ENCODE peak calls at places on chromosome 22, in six cellular contexts. J is IMR-90, F is mesendoderm, G is neuronal stem cell, L is H9, Q is trophoblast cell. U is an unnamed sample.
A peak's percentile ranks its signal among the peaks of the same experiment; 100 is the strongest.

GRCh38 chr22:49278357-49278756 is 549.3 kb downstream of the BRD1 start:
- DNase-seq in J (no peak), F (no peak), G (no peak), L (no peak), Q (no peak), U (no peak)

GRCh38 chr22:34108168-34108567 is 187.9 kb upstream of the LARGE1 start:
- DNase-seq in J (no peak), F (no peak), G (no peak), L (no peak), Q (no peak), U (no peak)

GRCh38 chr22:23007823-23008222 is 62.5 kb upstream of the GNAZ start:
- DNase-seq in J (no peak), F (no peak), G (no peak), L (no peak), Q (no peak), U (no peak)

GRCh38 chr22:22851969-22852368 is 35.6 kb upstream of the IGLL5 start:
- DNase-seq in J (no peak), F (no peak), G (no peak), L (no peak), Q (no peak), U (no peak)

GRCh38 chr22:48941903-48942625 is 885.6 kb downstream of the BRD1 start:
- DNase-seq in J (no peak), F (no peak), G (no peak), L (peak; percentile 16), Q (no peak), U (no peak)

GRCh38 chr22:25382762-25383161 is 163.3 kb downstream of the CRYBB2 start:
- DNase-seq in J (no peak), F (no peak), G (no peak), L (no peak), Q (no peak), U (no peak)

GRCh38 chr22:42697542-42698013 is 23.1 kb downstream of the A4GALT start:
- DNase-seq in J (peak; percentile 73), F (peak; percentile 79), G (no peak), L (no peak), Q (peak; percentile 73), U (peak; percentile 88)

GRCh38 chr22:49827853-49828598 is at the start of gene BRD1:
- DNase-seq in J (peak; percentile 61), F (peak; percentile 61), G (peak; percentile 37), L (peak; percentile 28), Q (no peak), U (peak; percentile 68)

GRCh38 chr22:25942989-25943411 is 201.0 kb downstream of the MYO18B start:
- DNase-seq in J (no peak), F (peak; percentile 56), G (no peak), L (peak; percentile 68), Q (no peak), U (no peak)

GRCh38 chr22:46933040-46933439 is 170.6 kb downstream of the TBC1D22A start:
- DNase-seq in J (no peak), F (no peak), G (no peak), L (no peak), Q (no peak), U (no peak)

GRCh38 chr22:46934172-46934745 is 171.8 kb downstream of the TBC1D22A start:
- DNase-seq in J (no peak), F (no peak), G (no peak), L (no peak), Q (no peak), U (no peak)

GRCh38 chr22:46931881-46932280 is 169.4 kb downstream of the TBC1D22A start:
- DNase-seq in J (peak; percentile 20), F (no peak), G (no peak), L (no peak), Q (no peak), U (no peak)

GRCh38 chr22:46934746-46935491 is 172.5 kb downstream of the TBC1D22A start:
- DNase-seq in J (peak; percentile 98), F (peak; percentile 74), G (no peak), L (no peak), Q (peak; percentile 86), U (peak; percentile 98)

GRCh38 chr22:46933526-46933925 is 171.1 kb downstream of the TBC1D22A start:
- DNase-seq in J (no peak), F (no peak), G (no peak), L (no peak), Q (no peak), U (no peak)
- H3K27me3 ChIP-seq in J (no peaks in the 10 kb centered on the region), F (no peaks in the 10 kb centered on the region), G (peaks cover 2% of the 10 kb centered on the region), L (no peaks in the 10 kb centered on the region), Q (no peaks in the 10 kb centered on the region), U (no peaks in the 10 kb centered on the region)

DNA sequence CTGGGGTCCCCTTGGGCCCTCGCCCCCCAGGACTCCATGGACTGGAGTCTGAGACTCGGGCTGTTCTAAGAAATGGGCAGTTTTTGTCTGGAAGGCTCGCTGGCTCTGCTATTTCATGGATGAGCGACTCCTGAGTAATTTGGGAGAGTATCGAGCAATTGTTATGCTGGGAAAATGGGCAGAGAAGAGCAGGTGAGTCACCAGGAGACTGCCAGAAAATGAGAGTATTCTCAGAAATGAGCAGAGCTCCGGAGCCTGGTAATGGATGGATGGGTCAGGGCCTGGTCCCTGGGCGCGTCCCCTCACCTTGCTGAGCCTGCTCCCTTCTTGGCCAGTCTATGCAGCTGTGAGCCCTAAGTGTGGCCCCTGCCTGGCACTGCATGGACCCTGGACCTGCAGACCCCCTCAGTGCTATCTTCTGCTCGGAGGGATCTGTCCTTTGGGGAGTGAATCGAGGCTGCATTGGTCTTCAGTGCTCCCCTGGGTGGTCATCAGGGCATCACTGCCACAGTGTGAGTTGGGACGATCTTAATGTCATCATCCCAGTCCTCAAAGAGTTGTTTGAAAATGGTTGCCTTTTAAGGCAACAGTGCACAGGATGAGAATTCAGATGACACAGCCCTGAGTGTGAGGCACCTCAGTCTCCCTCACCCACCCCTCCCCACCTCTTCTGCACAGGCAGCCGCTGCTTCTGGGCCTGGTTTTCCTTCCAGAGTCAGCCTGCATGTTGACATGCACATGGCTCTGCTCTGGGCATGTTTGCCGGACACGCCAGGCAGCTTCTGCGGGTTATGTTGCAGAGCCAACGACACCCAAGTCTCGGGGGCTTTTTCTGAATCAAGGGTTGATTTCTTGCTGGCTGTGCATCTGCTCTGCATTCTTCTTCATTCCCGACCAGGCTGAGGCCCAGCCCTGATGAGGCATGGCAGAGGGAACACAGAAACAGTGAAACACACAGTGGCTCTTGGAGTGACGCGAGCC is 519.0 kb downstream of the TBC1D22A start:
- DNase-seq in J (peak; percentile 41), F (no peak), G (no peak), L (no peak), Q (no peak), U (no peak)
- H3K27ac ChIP-seq in J (no peak overlapping the region), F (no peak overlapping the region), G (no peak overlapping the region), L (no peak overlapping the region), Q (no peak overlapping the region), U (no peak overlapping the region)

GRCh38 chr22:16793831-16794230 is 31.4 kb downstream of the XKR3 start:
- DNase-seq in J (no peak), F (no peak), G (no peak), L (no peak), Q (no peak), U (no peak)
- H2BK5ac ChIP-seq in J (no peak overlapping the region), F (no peak overlapping the region), G (no peak overlapping the region), L (no peak overlapping the region), Q (no peak overlapping the region), U (no peak overlapping the region)

DNA sequence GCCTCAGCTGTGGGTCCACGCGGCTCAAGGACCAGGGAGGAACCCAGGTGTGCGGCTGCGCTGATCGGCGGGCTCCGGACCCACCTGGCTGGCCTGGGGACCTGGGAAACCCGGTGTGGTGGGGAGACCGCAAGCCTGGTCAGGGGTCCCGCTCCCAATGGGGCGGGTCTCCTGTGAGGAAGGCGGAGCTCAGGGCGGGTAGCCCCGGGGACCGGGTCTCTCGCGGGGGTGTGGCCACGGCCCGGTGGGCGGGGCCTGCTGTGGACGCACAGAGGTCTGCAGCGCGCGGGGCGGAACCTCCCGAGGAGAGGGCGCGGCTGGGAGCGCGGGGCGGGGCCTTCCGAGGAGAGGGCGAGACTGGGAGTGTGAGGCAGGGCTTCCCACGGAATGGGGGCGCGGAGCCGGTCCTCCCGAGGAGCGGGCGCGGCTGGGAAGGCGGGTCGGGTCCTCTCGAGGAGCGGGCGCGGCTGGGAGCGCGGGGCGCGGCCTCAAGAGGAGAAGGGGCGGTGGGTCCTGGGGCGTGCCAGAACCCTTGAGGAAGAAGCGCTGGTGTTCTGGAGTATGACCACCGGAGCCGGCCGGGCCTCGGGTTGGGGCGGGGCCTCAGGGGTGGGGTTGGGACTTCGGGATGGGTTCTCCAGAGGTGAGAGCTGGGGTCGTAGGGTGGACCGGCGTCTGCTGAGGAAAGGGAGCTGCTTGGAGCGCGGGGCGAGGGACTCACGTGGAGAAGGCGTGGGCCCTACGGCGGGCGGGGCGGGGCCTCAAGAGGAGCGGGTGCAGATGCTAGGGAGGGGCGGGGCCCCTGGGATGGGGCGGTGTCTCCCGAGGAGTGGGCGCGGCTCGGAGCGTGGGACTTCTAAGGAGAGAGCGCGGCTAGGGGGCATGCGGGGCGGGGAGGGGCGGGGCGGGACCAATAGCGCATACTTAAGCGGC is 20.8 kb downstream of the DGCR6L start:
- DNase-seq in J (peak; percentile 67), F (peak; percentile 81), G (peak; percentile 92), L (peak; percentile 95), Q (peak; percentile 64), U (peak; percentile 71)
- H3K27me3 ChIP-seq in J (peaks cover 39% of the 10 kb centered on the region), F (peaks cover 11% of the 10 kb centered on the region), G (peaks cover 39% of the 10 kb centered on the region), L (peaks cover 6% of the 10 kb centered on the region), Q (peaks cover 25% of the 10 kb centered on the region), U (peaks cover 48% of the 10 kb centered on the region)

GRCh38 chr22:32700186-32700882 is 101.2 kb upstream of the TIMP3 start:
- DNase-seq in J (peak; percentile 58), F (peak; percentile 55), G (no peak), L (no peak), Q (peak; percentile 35), U (peak; percentile 75)
- H3K27ac ChIP-seq in J (peak overlapping the region; percentile 37), F (no peak overlapping the region), G (no peak overlapping the region), L (no peak overlapping the region), Q (peak overlapping the region; percentile 92), U (no peak overlapping the region)

DNA sequence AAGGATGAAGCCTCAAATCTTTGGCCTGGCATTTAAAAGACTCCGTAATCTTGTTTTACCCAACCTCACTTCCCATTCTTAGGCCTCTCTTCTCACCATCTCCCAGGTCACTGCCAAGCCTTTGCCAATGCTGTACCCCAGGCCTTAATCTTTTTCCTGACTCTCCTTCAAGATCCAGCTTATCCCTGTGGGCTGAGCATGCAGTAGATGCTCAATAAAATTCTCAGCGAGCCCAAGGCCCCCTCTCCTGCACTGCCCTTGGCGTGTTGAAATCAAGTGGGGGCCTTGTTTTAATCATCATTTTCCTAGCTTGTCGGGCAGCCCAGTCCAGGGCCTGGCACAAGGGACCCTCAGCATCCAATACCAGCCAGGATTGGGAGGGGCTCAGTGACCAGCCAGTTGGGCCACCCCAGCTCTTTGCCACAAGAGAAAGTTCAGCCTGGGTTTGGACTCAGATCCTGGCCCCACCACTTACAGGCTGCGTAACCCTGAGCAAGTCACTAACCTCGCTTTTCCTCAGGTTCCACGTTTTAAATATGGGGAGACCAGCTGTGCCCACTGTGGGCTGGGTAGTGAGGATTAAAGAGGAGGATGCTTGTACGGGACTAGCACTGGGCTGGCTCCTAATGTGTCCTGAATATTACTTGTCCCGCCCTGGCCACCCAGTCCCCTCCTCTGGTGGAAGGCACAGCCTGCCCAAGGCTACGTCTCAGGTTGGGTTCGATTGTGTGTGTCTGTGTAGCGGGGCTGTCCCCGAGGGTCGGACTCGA is 944 bp upstream of the YWHAH start:
- DNase-seq in J (no peak), F (no peak), G (no peak), L (no peak), Q (no peak), U (no peak)
- H2BK5ac ChIP-seq in J (peak overlapping the region; percentile 89), F (peak overlapping the region; percentile 27), G (peak overlapping the region; percentile 97), L (no peak overlapping the region), Q (peak overlapping the region; percentile 13), U (no peak overlapping the region)

U was measured in mesenchymal stem cell.